ENCODE peak calls at places on chromosomes 2 and 18, in ten cellular contexts. One of them, this sample, is unnamed.
A peak's percentile ranks its signal among the peaks of the same experiment; 100 is the strongest.

GRCh38 chr2:182763311-182763912 is 47.4 kb downstream of the DNAJC10 start:
- DNase-seq in fibroblast of the aortic adventitia: peak; percentile 46
- DNase-seq in NCI-H1436 treated with DMSO at 0.1 percent for 48 hours: no peak
- DNase-seq in NCI-H774: peak; percentile 40
- DNase-seq in GF-D8: no peak
- DNase-seq in NCI-H460: peak; percentile 33
- DNase-seq in NCI-H345: peak; percentile 69
- DNase-seq in stimulated activated CD8-positive, alpha-beta memory T cell treated with anti-CD3 and anti-CD28 coated beads, Interleukin-7, amount 100 ng/mL, for 24 hours: no peak
- DNase-seq in activated CD8-positive, alpha-beta memory T cell treated with anti-CD3 and anti-CD28 coated beads for 24 hours: no peak
- DNase-seq in A673: peak; percentile 62
- DNase-seq in this sample: peak; percentile 48

GRCh38 chr2:25276569-25277465 is 64.9 kb downstream of the DNMT3A start:
- DNase-seq in fibroblast of the aortic adventitia: no peak
- DNase-seq in NCI-H1436 treated with DMSO at 0.1 percent for 48 hours: no peak
- DNase-seq in NCI-H774: no peak
- DNase-seq in GF-D8: no peak
- DNase-seq in NCI-H460: no peak
- DNase-seq in NCI-H345: no peak
- DNase-seq in stimulated activated CD8-positive, alpha-beta memory T cell treated with anti-CD3 and anti-CD28 coated beads, Interleukin-7, amount 100 ng/mL, for 24 hours: peak; percentile 53
- DNase-seq in activated CD8-positive, alpha-beta memory T cell treated with anti-CD3 and anti-CD28 coated beads for 24 hours: peak; percentile 92
- DNase-seq in A673: no peak
- DNase-seq in this sample: no peak

GRCh38 chr2:238131761-238132462 is 6.6 kb upstream of the KLHL30 start:
- DNase-seq in fibroblast of the aortic adventitia: no peak
- DNase-seq in NCI-H1436 treated with DMSO at 0.1 percent for 48 hours: no peak
- DNase-seq in NCI-H774: no peak
- DNase-seq in GF-D8: no peak
- DNase-seq in NCI-H460: no peak
- DNase-seq in NCI-H345: no peak
- DNase-seq in stimulated activated CD8-positive, alpha-beta memory T cell treated with anti-CD3 and anti-CD28 coated beads, Interleukin-7, amount 100 ng/mL, for 24 hours: no peak
- DNase-seq in activated CD8-positive, alpha-beta memory T cell treated with anti-CD3 and anti-CD28 coated beads for 24 hours: no peak
- DNase-seq in A673: no peak
- DNase-seq in this sample: no peak

GRCh38 chr18:75638597-75639467 is 211.3 kb upstream of the SMIM21 start:
- DNase-seq in fibroblast of the aortic adventitia: peak; percentile 79
- DNase-seq in NCI-H1436 treated with DMSO at 0.1 percent for 48 hours: no peak
- DNase-seq in NCI-H774: no peak
- DNase-seq in GF-D8: no peak
- DNase-seq in NCI-H460: no peak
- DNase-seq in NCI-H345: peak; percentile 44
- DNase-seq in stimulated activated CD8-positive, alpha-beta memory T cell treated with anti-CD3 and anti-CD28 coated beads, Interleukin-7, amount 100 ng/mL, for 24 hours: no peak
- DNase-seq in activated CD8-positive, alpha-beta memory T cell treated with anti-CD3 and anti-CD28 coated beads for 24 hours: no peak
- DNase-seq in A673: no peak
- DNase-seq in this sample: no peak

GRCh38 chr2:70960833-70961647 is 17.4 kb upstream of the ANKRD53 start:
- DNase-seq in fibroblast of the aortic adventitia: no peak
- DNase-seq in NCI-H1436 treated with DMSO at 0.1 percent for 48 hours: no peak
- DNase-seq in NCI-H774: no peak
- DNase-seq in GF-D8: no peak
- DNase-seq in NCI-H460: no peak
- DNase-seq in NCI-H345: no peak
- DNase-seq in stimulated activated CD8-positive, alpha-beta memory T cell treated with anti-CD3 and anti-CD28 coated beads, Interleukin-7, amount 100 ng/mL, for 24 hours: no peak
- DNase-seq in activated CD8-positive, alpha-beta memory T cell treated with anti-CD3 and anti-CD28 coated beads for 24 hours: peak; percentile 48
- DNase-seq in A673: no peak
- DNase-seq in this sample: no peak

GRCh38 chr18:79904357-79905147 is 46.9 kb downstream of the SLC66A2 start:
- DNase-seq in fibroblast of the aortic adventitia: no peak
- DNase-seq in NCI-H1436 treated with DMSO at 0.1 percent for 48 hours: no peak
- DNase-seq in NCI-H774: no peak
- DNase-seq in GF-D8: no peak
- DNase-seq in NCI-H460: no peak
- DNase-seq in NCI-H345: peak; percentile 94
- DNase-seq in stimulated activated CD8-positive, alpha-beta memory T cell treated with anti-CD3 and anti-CD28 coated beads, Interleukin-7, amount 100 ng/mL, for 24 hours: no peak
- DNase-seq in activated CD8-positive, alpha-beta memory T cell treated with anti-CD3 and anti-CD28 coated beads for 24 hours: peak; percentile 40
- DNase-seq in A673: no peak
- DNase-seq in this sample: no peak

GRCh38 chr18:67104700-67105284 is 411.7 kb downstream of the DSEL start:
- DNase-seq in fibroblast of the aortic adventitia: peak; percentile 70
- DNase-seq in NCI-H1436 treated with DMSO at 0.1 percent for 48 hours: peak; percentile 36
- DNase-seq in NCI-H774: no peak
- DNase-seq in GF-D8: no peak
- DNase-seq in NCI-H460: peak; percentile 68
- DNase-seq in NCI-H345: peak; percentile 67
- DNase-seq in stimulated activated CD8-positive, alpha-beta memory T cell treated with anti-CD3 and anti-CD28 coated beads, Interleukin-7, amount 100 ng/mL, for 24 hours: peak; percentile 10
- DNase-seq in activated CD8-positive, alpha-beta memory T cell treated with anti-CD3 and anti-CD28 coated beads for 24 hours: peak; percentile 62
- DNase-seq in A673: peak; percentile 79
- DNase-seq in this sample: peak; percentile 79

GRCh38 chr2:17058772-17059402 is 393.3 kb upstream of the CYRIA start:
- DNase-seq in fibroblast of the aortic adventitia: no peak
- DNase-seq in NCI-H1436 treated with DMSO at 0.1 percent for 48 hours: no peak
- DNase-seq in NCI-H774: no peak
- DNase-seq in GF-D8: no peak
- DNase-seq in NCI-H460: no peak
- DNase-seq in NCI-H345: peak; percentile 36
- DNase-seq in stimulated activated CD8-positive, alpha-beta memory T cell treated with anti-CD3 and anti-CD28 coated beads, Interleukin-7, amount 100 ng/mL, for 24 hours: no peak
- DNase-seq in activated CD8-positive, alpha-beta memory T cell treated with anti-CD3 and anti-CD28 coated beads for 24 hours: no peak
- DNase-seq in A673: peak; percentile 15
- DNase-seq in this sample: no peak

GRCh38 chr2:100741880-100742814 is 77.8 kb upstream of the NPAS2 start:
- DNase-seq in fibroblast of the aortic adventitia: peak; percentile 100
- DNase-seq in NCI-H1436 treated with DMSO at 0.1 percent for 48 hours: no peak
- DNase-seq in NCI-H774: no peak
- DNase-seq in GF-D8: no peak
- DNase-seq in NCI-H460: no peak
- DNase-seq in NCI-H345: no peak
- DNase-seq in stimulated activated CD8-positive, alpha-beta memory T cell treated with anti-CD3 and anti-CD28 coated beads, Interleukin-7, amount 100 ng/mL, for 24 hours: no peak
- DNase-seq in activated CD8-positive, alpha-beta memory T cell treated with anti-CD3 and anti-CD28 coated beads for 24 hours: no peak
- DNase-seq in A673: no peak
- DNase-seq in this sample: no peak

GRCh38 chr18:12321331-12321730 is 13.3 kb downstream of the TUBB6 start:
- DNase-seq in fibroblast of the aortic adventitia: no peak
- DNase-seq in NCI-H1436 treated with DMSO at 0.1 percent for 48 hours: no peak
- DNase-seq in NCI-H774: no peak
- DNase-seq in GF-D8: no peak
- DNase-seq in NCI-H460: no peak
- DNase-seq in NCI-H345: no peak
- DNase-seq in stimulated activated CD8-positive, alpha-beta memory T cell treated with anti-CD3 and anti-CD28 coated beads, Interleukin-7, amount 100 ng/mL, for 24 hours: no peak
- DNase-seq in activated CD8-positive, alpha-beta memory T cell treated with anti-CD3 and anti-CD28 coated beads for 24 hours: no peak
- DNase-seq in A673: no peak
- DNase-seq in this sample: no peak

GRCh38 chr2:207135340-207135739 is 30.4 kb downstream of the KLF7 start:
- DNase-seq in fibroblast of the aortic adventitia: peak; percentile 24
- DNase-seq in NCI-H1436 treated with DMSO at 0.1 percent for 48 hours: no peak
- DNase-seq in NCI-H774: no peak
- DNase-seq in GF-D8: no peak
- DNase-seq in NCI-H460: no peak
- DNase-seq in NCI-H345: no peak
- DNase-seq in stimulated activated CD8-positive, alpha-beta memory T cell treated with anti-CD3 and anti-CD28 coated beads, Interleukin-7, amount 100 ng/mL, for 24 hours: no peak
- DNase-seq in activated CD8-positive, alpha-beta memory T cell treated with anti-CD3 and anti-CD28 coated beads for 24 hours: no peak
- DNase-seq in A673: no peak
- DNase-seq in this sample: no peak

GRCh38 chr18:59267511-59268126 is 5.6 kb downstream of the RAX start:
- DNase-seq in fibroblast of the aortic adventitia: peak; percentile 14
- DNase-seq in NCI-H1436 treated with DMSO at 0.1 percent for 48 hours: no peak
- DNase-seq in NCI-H774: no peak
- DNase-seq in GF-D8: no peak
- DNase-seq in NCI-H460: no peak
- DNase-seq in NCI-H345: no peak
- DNase-seq in stimulated activated CD8-positive, alpha-beta memory T cell treated with anti-CD3 and anti-CD28 coated beads, Interleukin-7, amount 100 ng/mL, for 24 hours: no peak
- DNase-seq in activated CD8-positive, alpha-beta memory T cell treated with anti-CD3 and anti-CD28 coated beads for 24 hours: no peak
- DNase-seq in A673: no peak
- DNase-seq in this sample: no peak

GRCh38 chr2:198214108-198214736 is 409.8 kb downstream of the PLCL1 start:
- DNase-seq in fibroblast of the aortic adventitia: peak; percentile 69
- DNase-seq in NCI-H1436 treated with DMSO at 0.1 percent for 48 hours: no peak
- DNase-seq in NCI-H774: no peak
- DNase-seq in GF-D8: no peak
- DNase-seq in NCI-H460: peak; percentile 21
- DNase-seq in NCI-H345: no peak
- DNase-seq in stimulated activated CD8-positive, alpha-beta memory T cell treated with anti-CD3 and anti-CD28 coated beads, Interleukin-7, amount 100 ng/mL, for 24 hours: no peak
- DNase-seq in activated CD8-positive, alpha-beta memory T cell treated with anti-CD3 and anti-CD28 coated beads for 24 hours: no peak
- DNase-seq in A673: peak; percentile 38
- DNase-seq in this sample: no peak

GRCh38 chr2:136713739-136714138 is 51.6 kb upstream of the THSD7B start:
- DNase-seq in fibroblast of the aortic adventitia: no peak
- DNase-seq in NCI-H1436 treated with DMSO at 0.1 percent for 48 hours: no peak
- DNase-seq in NCI-H774: no peak
- DNase-seq in GF-D8: no peak
- DNase-seq in NCI-H460: no peak
- DNase-seq in NCI-H345: no peak
- DNase-seq in stimulated activated CD8-positive, alpha-beta memory T cell treated with anti-CD3 and anti-CD28 coated beads, Interleukin-7, amount 100 ng/mL, for 24 hours: no peak
- DNase-seq in activated CD8-positive, alpha-beta memory T cell treated with anti-CD3 and anti-CD28 coated beads for 24 hours: no peak
- DNase-seq in A673: no peak
- DNase-seq in this sample: no peak

GRCh38 chr18:59041819-59042476 is 97.7 kb upstream of the SEC11C start:
- DNase-seq in fibroblast of the aortic adventitia: no peak
- DNase-seq in NCI-H1436 treated with DMSO at 0.1 percent for 48 hours: no peak
- DNase-seq in NCI-H774: no peak
- DNase-seq in GF-D8: no peak
- DNase-seq in NCI-H460: no peak
- DNase-seq in NCI-H345: no peak
- DNase-seq in stimulated activated CD8-positive, alpha-beta memory T cell treated with anti-CD3 and anti-CD28 coated beads, Interleukin-7, amount 100 ng/mL, for 24 hours: no peak
- DNase-seq in activated CD8-positive, alpha-beta memory T cell treated with anti-CD3 and anti-CD28 coated beads for 24 hours: no peak
- DNase-seq in A673: peak; percentile 56
- DNase-seq in this sample: no peak

GRCh38 chr2:23662941-23663729 is 263.8 kb downstream of the ATAD2B start:
- DNase-seq in fibroblast of the aortic adventitia: no peak
- DNase-seq in NCI-H1436 treated with DMSO at 0.1 percent for 48 hours: no peak
- DNase-seq in NCI-H774: no peak
- DNase-seq in GF-D8: no peak
- DNase-seq in NCI-H460: no peak
- DNase-seq in NCI-H345: no peak
- DNase-seq in stimulated activated CD8-positive, alpha-beta memory T cell treated with anti-CD3 and anti-CD28 coated beads, Interleukin-7, amount 100 ng/mL, for 24 hours: no peak
- DNase-seq in activated CD8-positive, alpha-beta memory T cell treated with anti-CD3 and anti-CD28 coated beads for 24 hours: no peak
- DNase-seq in A673: peak; percentile 28
- DNase-seq in this sample: no peak

GRCh38 chr2:177187631-177188312 is 24.8 kb upstream of the HNRNPA3 start:
- DNase-seq in fibroblast of the aortic adventitia: peak; percentile 72
- DNase-seq in NCI-H1436 treated with DMSO at 0.1 percent for 48 hours: no peak
- DNase-seq in NCI-H774: no peak
- DNase-seq in GF-D8: no peak
- DNase-seq in NCI-H460: peak; percentile 39
- DNase-seq in NCI-H345: no peak
- DNase-seq in stimulated activated CD8-positive, alpha-beta memory T cell treated with anti-CD3 and anti-CD28 coated beads, Interleukin-7, amount 100 ng/mL, for 24 hours: no peak
- DNase-seq in activated CD8-positive, alpha-beta memory T cell treated with anti-CD3 and anti-CD28 coated beads for 24 hours: no peak
- DNase-seq in A673: peak; percentile 55
- DNase-seq in this sample: no peak

GRCh38 chr18:24602156-24602555 is 141.7 kb downstream of the HRH4 start:
- DNase-seq in fibroblast of the aortic adventitia: no peak
- DNase-seq in NCI-H1436 treated with DMSO at 0.1 percent for 48 hours: no peak
- DNase-seq in NCI-H774: no peak
- DNase-seq in GF-D8: no peak
- DNase-seq in NCI-H460: no peak
- DNase-seq in NCI-H345: no peak
- DNase-seq in stimulated activated CD8-positive, alpha-beta memory T cell treated with anti-CD3 and anti-CD28 coated beads, Interleukin-7, amount 100 ng/mL, for 24 hours: no peak
- DNase-seq in activated CD8-positive, alpha-beta memory T cell treated with anti-CD3 and anti-CD28 coated beads for 24 hours: no peak
- DNase-seq in A673: peak; percentile 3
- DNase-seq in this sample: no peak

GRCh38 chr18:22020867-22021370 is 148.5 kb upstream of the GATA6 start:
- DNase-seq in fibroblast of the aortic adventitia: no peak
- DNase-seq in NCI-H1436 treated with DMSO at 0.1 percent for 48 hours: no peak
- DNase-seq in NCI-H774: no peak
- DNase-seq in GF-D8: no peak
- DNase-seq in NCI-H460: no peak
- DNase-seq in NCI-H345: no peak
- DNase-seq in stimulated activated CD8-positive, alpha-beta memory T cell treated with anti-CD3 and anti-CD28 coated beads, Interleukin-7, amount 100 ng/mL, for 24 hours: no peak
- DNase-seq in activated CD8-positive, alpha-beta memory T cell treated with anti-CD3 and anti-CD28 coated beads for 24 hours: no peak
- DNase-seq in A673: no peak
- DNase-seq in this sample: no peak

GRCh38 chr2:113105047-113105446 is 22.4 kb upstream of the IL1RN start:
- DNase-seq in fibroblast of the aortic adventitia: peak; percentile 68
- DNase-seq in NCI-H1436 treated with DMSO at 0.1 percent for 48 hours: no peak
- DNase-seq in NCI-H774: no peak
- DNase-seq in GF-D8: no peak
- DNase-seq in NCI-H460: peak; percentile 22
- DNase-seq in NCI-H345: no peak
- DNase-seq in stimulated activated CD8-positive, alpha-beta memory T cell treated with anti-CD3 and anti-CD28 coated beads, Interleukin-7, amount 100 ng/mL, for 24 hours: no peak
- DNase-seq in activated CD8-positive, alpha-beta memory T cell treated with anti-CD3 and anti-CD28 coated beads for 24 hours: no peak
- DNase-seq in A673: peak; percentile 16
- DNase-seq in this sample: no peak

GRCh38 chr18:61998957-61999356 is 106.2 kb upstream of the RNF152 start:
- DNase-seq in fibroblast of the aortic adventitia: peak; percentile 85
- DNase-seq in NCI-H1436 treated with DMSO at 0.1 percent for 48 hours: no peak
- DNase-seq in NCI-H774: no peak
- DNase-seq in GF-D8: no peak
- DNase-seq in NCI-H460: no peak
- DNase-seq in NCI-H345: no peak
- DNase-seq in stimulated activated CD8-positive, alpha-beta memory T cell treated with anti-CD3 and anti-CD28 coated beads, Interleukin-7, amount 100 ng/mL, for 24 hours: no peak
- DNase-seq in activated CD8-positive, alpha-beta memory T cell treated with anti-CD3 and anti-CD28 coated beads for 24 hours: no peak
- DNase-seq in A673: peak; percentile 87
- DNase-seq in this sample: no peak

GRCh38 chr2:201448701-201449100 is 2.6 kb downstream of the TRAK2 start:
- DNase-seq in fibroblast of the aortic adventitia: no peak
- DNase-seq in NCI-H1436 treated with DMSO at 0.1 percent for 48 hours: no peak
- DNase-seq in NCI-H774: no peak
- DNase-seq in GF-D8: no peak
- DNase-seq in NCI-H460: no peak
- DNase-seq in NCI-H345: no peak
- DNase-seq in stimulated activated CD8-positive, alpha-beta memory T cell treated with anti-CD3 and anti-CD28 coated beads, Interleukin-7, amount 100 ng/mL, for 24 hours: no peak
- DNase-seq in activated CD8-positive, alpha-beta memory T cell treated with anti-CD3 and anti-CD28 coated beads for 24 hours: no peak
- DNase-seq in A673: no peak
- DNase-seq in this sample: no peak

GRCh38 chr2:135091681-135092080 is 39.6 kb downstream of the RAB3GAP1 start:
- DNase-seq in fibroblast of the aortic adventitia: no peak
- DNase-seq in NCI-H1436 treated with DMSO at 0.1 percent for 48 hours: no peak
- DNase-seq in NCI-H774: no peak
- DNase-seq in GF-D8: no peak
- DNase-seq in NCI-H460: no peak
- DNase-seq in NCI-H345: no peak
- DNase-seq in stimulated activated CD8-positive, alpha-beta memory T cell treated with anti-CD3 and anti-CD28 coated beads, Interleukin-7, amount 100 ng/mL, for 24 hours: no peak
- DNase-seq in activated CD8-positive, alpha-beta memory T cell treated with anti-CD3 and anti-CD28 coated beads for 24 hours: no peak
- DNase-seq in A673: no peak
- DNase-seq in this sample: no peak

GRCh38 chr2:7725132-7725849 is 808.1 kb downstream of the RNF144A start:
- DNase-seq in fibroblast of the aortic adventitia: peak; percentile 48
- DNase-seq in NCI-H1436 treated with DMSO at 0.1 percent for 48 hours: no peak
- DNase-seq in NCI-H774: no peak
- DNase-seq in GF-D8: no peak
- DNase-seq in NCI-H460: no peak
- DNase-seq in NCI-H345: no peak
- DNase-seq in stimulated activated CD8-positive, alpha-beta memory T cell treated with anti-CD3 and anti-CD28 coated beads, Interleukin-7, amount 100 ng/mL, for 24 hours: no peak
- DNase-seq in activated CD8-positive, alpha-beta memory T cell treated with anti-CD3 and anti-CD28 coated beads for 24 hours: peak; percentile 74
- DNase-seq in A673: peak; percentile 31
- DNase-seq in this sample: no peak